ENCODE peak calls at places on chromosomes 5 and 9, in seven cellular contexts. One of them, this sample, is unnamed.

GRCh38 chr5:169631360-169631759 is 5.7 kb upstream of the DOCK2 start:
- DNase-seq in IMR-90: peak
- DNase-seq in ovary: no peak
- DNase-seq in spleen: no peak
- DNase-seq in stomach: no peak
- DNase-seq in transverse colon: no peak
- DNase-seq in erythroblast: no peak
- DNase-seq in this sample: no peak

GRCh38 chr9:112041536-112042243 is 133.4 kb downstream of the SUSD1 start:
- DNase-seq in spleen: no peak
- DNase-seq in ovary: no peak
- DNase-seq in IMR-90: peak
- DNase-seq in erythroblast: no peak
- DNase-seq in stomach: no peak
- DNase-seq in transverse colon: no peak
- DNase-seq in this sample: peak

GRCh38 chr9:126463426-126463825 is 136.8 kb downstream of the MVB12B start:
- DNase-seq in ovary: no peak
- DNase-seq in erythroblast: no peak
- DNase-seq in spleen: no peak
- DNase-seq in stomach: no peak
- DNase-seq in transverse colon: no peak
- DNase-seq in IMR-90: no peak
- DNase-seq in this sample: peak

GRCh38 chr9:4821994-4822544 is 29.3 kb downstream of the RCL1 start:
- DNase-seq in erythroblast: peak
- DNase-seq in transverse colon: no peak
- DNase-seq in IMR-90: no peak
- DNase-seq in spleen: no peak
- DNase-seq in stomach: no peak
- DNase-seq in ovary: no peak
- DNase-seq in this sample: no peak

GRCh38 chr5:171445910-171446516 is 26.6 kb downstream of the FGF18 start:
- DNase-seq in spleen: no peak
- DNase-seq in transverse colon: no peak
- DNase-seq in stomach: no peak
- DNase-seq in IMR-90: peak
- DNase-seq in ovary: peak
- DNase-seq in erythroblast: no peak
- DNase-seq in this sample: peak

GRCh38 chr9:136305822-136306690 is 2.2 kb upstream of the CCDC187 start:
- DNase-seq in stomach: no peak
- DNase-seq in transverse colon: no peak
- DNase-seq in spleen: no peak
- DNase-seq in IMR-90: no peak
- DNase-seq in erythroblast: no peak
- DNase-seq in ovary: no peak
- DNase-seq in this sample: no peak

GRCh38 chr9:13149454-13149853 is 130.0 kb downstream of the MPDZ start:
- DNase-seq in spleen: no peak
- DNase-seq in ovary: no peak
- DNase-seq in IMR-90: no peak
- DNase-seq in stomach: no peak
- DNase-seq in transverse colon: peak
- DNase-seq in erythroblast: no peak
- DNase-seq in this sample: no peak

GRCh38 chr5:77636423-77637169 is 1.9 kb downstream of the OTP start:
- DNase-seq in IMR-90: no peak
- DNase-seq in spleen: no peak
- DNase-seq in transverse colon: no peak
- DNase-seq in erythroblast: no peak
- DNase-seq in ovary: no peak
- DNase-seq in stomach: no peak
- DNase-seq in this sample: no peak

GRCh38 chr9:34123682-34124081 is 2.8 kb downstream of the DCAF12 start:
- DNase-seq in ovary: no peak
- DNase-seq in stomach: peak
- DNase-seq in transverse colon: peak
- DNase-seq in erythroblast: peak
- DNase-seq in spleen: peak
- DNase-seq in IMR-90: no peak
- DNase-seq in this sample: peak

GRCh38 chr9:27407966-27408365 is 111.0 kb upstream of the EQTN start:
- DNase-seq in ovary: no peak
- DNase-seq in IMR-90: peak
- DNase-seq in transverse colon: no peak
- DNase-seq in stomach: no peak
- DNase-seq in erythroblast: no peak
- DNase-seq in spleen: no peak
- DNase-seq in this sample: no peak

GRCh38 chr9:134502261-134503211 is 139.1 kb upstream of the COL5A1 start:
- DNase-seq in IMR-90: peak
- DNase-seq in stomach: peak
- DNase-seq in ovary: peak
- DNase-seq in spleen: peak
- DNase-seq in erythroblast: no peak
- DNase-seq in transverse colon: peak
- DNase-seq in this sample: peak

GRCh38 chr5:111227226-111227782 is 3.1 kb downstream of the CAMK4 start:
- DNase-seq in IMR-90: no peak
- DNase-seq in ovary: no peak
- DNase-seq in transverse colon: no peak
- DNase-seq in spleen: no peak
- DNase-seq in stomach: no peak
- DNase-seq in erythroblast: no peak
- DNase-seq in this sample: no peak

GRCh38 chr5:34005211-34005610 is 2.6 kb downstream of the AMACR start:
- DNase-seq in ovary: no peak
- DNase-seq in erythroblast: no peak
- DNase-seq in spleen: no peak
- DNase-seq in stomach: no peak
- DNase-seq in IMR-90: peak
- DNase-seq in transverse colon: no peak
- DNase-seq in this sample: no peak

GRCh38 chr5:143582869-143583268 is 179.4 kb upstream of the NR3C1 start:
- DNase-seq in spleen: no peak
- DNase-seq in erythroblast: no peak
- DNase-seq in IMR-90: peak
- DNase-seq in stomach: no peak
- DNase-seq in ovary: no peak
- DNase-seq in transverse colon: no peak
- DNase-seq in this sample: no peak

GRCh38 chr9:131237931-131238401 is 38.3 kb downstream of the FAM78A start:
- DNase-seq in IMR-90: peak
- DNase-seq in spleen: peak
- DNase-seq in ovary: peak
- DNase-seq in erythroblast: peak
- DNase-seq in transverse colon: peak
- DNase-seq in stomach: peak
- DNase-seq in this sample: peak

GRCh38 chr9:38200431-38200830 is 131.4 kb upstream of the SHB start:
- DNase-seq in ovary: no peak
- DNase-seq in transverse colon: no peak
- DNase-seq in stomach: no peak
- DNase-seq in erythroblast: no peak
- DNase-seq in spleen: no peak
- DNase-seq in IMR-90: no peak
- DNase-seq in this sample: no peak

GRCh38 chr5:15320896-15321295 is 179.1 kb upstream of the FBXL7 start:
- DNase-seq in ovary: no peak
- DNase-seq in stomach: no peak
- DNase-seq in transverse colon: no peak
- DNase-seq in erythroblast: no peak
- DNase-seq in IMR-90: no peak
- DNase-seq in spleen: no peak
- DNase-seq in this sample: no peak

GRCh38 chr9:133994359-133995011 is 2.4 kb upstream of the VAV2 start:
- DNase-seq in transverse colon: peak
- DNase-seq in erythroblast: peak
- DNase-seq in spleen: peak
- DNase-seq in IMR-90: peak
- DNase-seq in ovary: peak
- DNase-seq in stomach: peak
- DNase-seq in this sample: peak

GRCh38 chr5:143860211-143860610 is 48.2 kb downstream of the HMHB1 start:
- DNase-seq in ovary: no peak
- DNase-seq in IMR-90: no peak
- DNase-seq in stomach: no peak
- DNase-seq in spleen: no peak
- DNase-seq in erythroblast: no peak
- DNase-seq in transverse colon: no peak
- DNase-seq in this sample: no peak

GRCh38 chr5:116544542-116545241 is 29.9 kb downstream of the SEMA6A start:
- DNase-seq in erythroblast: no peak
- DNase-seq in spleen: no peak
- DNase-seq in ovary: no peak
- DNase-seq in stomach: no peak
- DNase-seq in transverse colon: peak
- DNase-seq in IMR-90: no peak
- DNase-seq in this sample: no peak

GRCh38 chr5:116546033-116546742 is 28.4 kb downstream of the SEMA6A start:
- DNase-seq in transverse colon: peak
- DNase-seq in spleen: no peak
- DNase-seq in stomach: no peak
- DNase-seq in IMR-90: no peak
- DNase-seq in erythroblast: no peak
- DNase-seq in ovary: no peak
- DNase-seq in this sample: no peak

GRCh38 chr5:116543501-116543900 is 31.1 kb downstream of the SEMA6A start:
- DNase-seq in stomach: no peak
- DNase-seq in spleen: no peak
- DNase-seq in IMR-90: no peak
- DNase-seq in ovary: no peak
- DNase-seq in transverse colon: no peak
- DNase-seq in erythroblast: peak
- DNase-seq in this sample: no peak

GRCh38 chr5:116550082-116550481 is 24.5 kb downstream of the SEMA6A start:
- DNase-seq in stomach: no peak
- DNase-seq in IMR-90: no peak
- DNase-seq in ovary: no peak
- DNase-seq in transverse colon: no peak
- DNase-seq in erythroblast: no peak
- DNase-seq in spleen: no peak
- DNase-seq in this sample: no peak

DNA sequence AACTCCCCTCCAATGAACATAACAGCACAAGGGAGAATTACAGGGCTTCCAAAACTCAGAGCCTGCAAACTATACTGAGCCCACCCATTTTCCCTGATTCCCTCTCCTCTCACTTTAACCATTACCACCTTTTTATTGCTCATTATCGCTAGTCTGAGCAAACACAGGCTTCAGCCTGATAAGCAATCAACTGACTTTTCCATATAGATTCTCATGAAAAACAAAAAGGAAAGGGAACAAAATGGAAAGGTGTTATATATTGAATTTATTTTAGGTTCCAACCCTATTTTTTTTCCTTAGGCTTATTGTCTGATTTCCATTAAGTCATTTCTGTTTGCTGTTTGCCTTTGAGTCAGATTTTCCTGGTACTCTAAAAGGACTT is 27.9 kb downstream of the SEMA6A start:
- DNase-seq in spleen: no peak
- DNase-seq in IMR-90: no peak
- DNase-seq in erythroblast: no peak
- DNase-seq in stomach: no peak
- DNase-seq in ovary: no peak
- DNase-seq in transverse colon: no peak
- DNase-seq in this sample: no peak
- TF ChIP-seq POLR2A in spleen: no peak
- TF ChIP-seq POLR2A in IMR-90: no peak
- TF ChIP-seq POLR2A in erythroblast: no peak
- TF ChIP-seq POLR2A in stomach: no peak
- TF ChIP-seq POLR2A in ovary: no peak
- TF ChIP-seq POLR2A in transverse colon: no peak
- TF ChIP-seq POLR2A in this sample: no peak

DNA sequence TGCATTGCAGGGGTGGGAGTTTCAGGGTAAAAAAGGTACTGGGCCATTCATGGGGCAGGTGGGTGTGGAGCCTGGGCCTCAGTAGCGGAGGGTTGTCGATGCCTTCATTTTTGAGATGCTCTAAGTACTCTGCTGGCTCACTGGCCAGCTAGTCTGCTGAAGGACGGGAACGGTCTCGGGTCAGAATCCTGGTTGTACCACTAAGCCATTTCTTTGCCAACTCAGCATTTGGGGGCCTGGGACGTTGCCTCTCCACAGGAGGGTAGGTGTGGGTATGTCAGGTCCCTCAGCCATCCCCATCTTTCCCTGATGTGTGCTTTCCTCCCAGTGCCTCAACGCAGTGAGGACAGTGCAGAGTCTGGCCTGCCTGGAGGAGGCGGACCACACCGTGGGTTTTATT is 25.1 kb downstream of the SH3GLB2 start:
- DNase-seq in stomach: no peak
- DNase-seq in transverse colon: no peak
- DNase-seq in erythroblast: no peak
- DNase-seq in ovary: no peak
- DNase-seq in IMR-90: no peak
- DNase-seq in spleen: no peak
- DNase-seq in this sample: no peak
- TF ChIP-seq POLR2A in stomach: no peak
- TF ChIP-seq POLR2A in transverse colon: no peak
- TF ChIP-seq POLR2A in erythroblast: no peak
- TF ChIP-seq POLR2A in ovary: no peak
- TF ChIP-seq POLR2A in IMR-90: no peak
- TF ChIP-seq POLR2A in spleen: no peak
- TF ChIP-seq POLR2A in this sample: no peak

DNA sequence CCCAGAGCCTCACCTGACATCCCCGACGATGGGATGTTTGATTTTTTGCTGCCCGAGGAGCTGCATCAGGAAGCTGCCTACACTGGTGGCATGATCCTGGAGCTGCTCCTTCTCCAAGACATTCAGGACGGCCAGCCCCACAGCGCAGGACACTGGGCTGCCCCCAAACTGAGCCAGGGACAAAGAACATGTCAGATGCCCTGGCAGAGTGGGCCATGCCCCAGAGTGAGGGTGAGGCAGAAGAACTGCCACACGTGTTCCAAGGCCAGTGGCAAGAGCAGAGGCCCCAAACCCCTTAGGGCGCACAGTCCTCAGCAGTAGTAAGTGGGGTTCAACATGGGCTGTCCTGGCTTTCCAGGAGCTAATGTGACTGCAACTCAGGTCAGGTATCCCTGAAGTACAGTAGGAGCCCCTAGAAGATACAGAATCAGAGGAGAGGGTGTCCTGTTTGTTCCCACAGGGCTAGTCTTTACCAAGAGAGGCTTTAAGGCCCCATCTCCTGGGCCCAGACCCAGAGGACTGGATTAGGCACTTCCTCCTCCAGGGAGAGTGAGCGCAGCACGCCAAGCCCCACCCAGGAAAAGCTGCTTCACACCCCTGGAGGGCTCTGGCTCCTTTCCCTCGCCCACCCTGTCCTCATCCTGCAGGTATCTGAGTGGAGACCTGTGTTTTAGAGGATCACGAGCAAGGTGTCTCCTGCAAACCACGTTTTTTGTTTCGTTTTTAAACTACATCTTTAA is 11.1 kb downstream of the HNRNPAB start:
- DNase-seq in ovary: no peak
- DNase-seq in erythroblast: no peak
- DNase-seq in IMR-90: no peak
- DNase-seq in stomach: no peak
- DNase-seq in spleen: no peak
- DNase-seq in transverse colon: peak
- DNase-seq in this sample: no peak
- TF ChIP-seq POLR2A in ovary: no peak
- TF ChIP-seq POLR2A in erythroblast: no peak
- TF ChIP-seq POLR2A in IMR-90: no peak
- TF ChIP-seq POLR2A in stomach: no peak
- TF ChIP-seq POLR2A in spleen: no peak
- TF ChIP-seq POLR2A in transverse colon: peak
- TF ChIP-seq POLR2A in this sample: no peak

GRCh38 chr9:113988951-113989780 is 88.9 kb downstream of the AMBP start:
- DNase-seq in IMR-90: no peak
- DNase-seq in spleen: no peak
- DNase-seq in ovary: peak
- DNase-seq in transverse colon: no peak
- DNase-seq in erythroblast: no peak
- DNase-seq in stomach: no peak
- DNase-seq in this sample: peak
- TF ChIP-seq POLR2A in IMR-90: no peak
- TF ChIP-seq POLR2A in spleen: no peak
- TF ChIP-seq POLR2A in ovary: no peak
- TF ChIP-seq POLR2A in transverse colon: no peak
- TF ChIP-seq POLR2A in erythroblast: no peak
- TF ChIP-seq POLR2A in stomach: no peak
- TF ChIP-seq POLR2A in this sample: no peak